ENCODE peak calls at places on chromosome 15, in five cellular contexts. A, T, R, O and I are unnamed samples.

GRCh38 chr15:78937132-78937739 is 7.6 kb downstream of the CTSH start:
- DNase-seq in A (no peak), T (no peak), R (no peak), O (no peak), I (no peak)

GRCh38 chr15:58361291-58361759 is 70.5 kb upstream of the LIPC start:
- DNase-seq in A (no peak), T (no peak), R (peak; percentile 92), O (no peak), I (no peak)

GRCh38 chr15:60000113-60000823 is 3.8 kb upstream of the FOXB1 start:
- DNase-seq in A (no peak), T (peak; percentile 65), R (no peak), O (no peak), I (peak; percentile 24)

GRCh38 chr15:95068847-95069518 is 837.6 kb downstream of the MCTP2 start:
- DNase-seq in A (peak; percentile 27), T (no peak), R (no peak), O (no peak), I (no peak)

GRCh38 chr15:41263891-41264351 is 32.9 kb downstream of the CHP1 start:
- DNase-seq in A (no peak), T (no peak), R (no peak), O (no peak), I (no peak)

GRCh38 chr15:55774113-55774970 is 31.4 kb upstream of the PRTG start:
- DNase-seq in A (peak; percentile 16), T (peak; percentile 84), R (no peak), O (no peak), I (peak; percentile 74)

GRCh38 chr15:94119215-94119815 is 112.0 kb upstream of the MCTP2 start:
- DNase-seq in A (peak; percentile 28), T (peak; percentile 16), R (no peak), O (no peak), I (peak; percentile 22)

GRCh38 chr15:71422530-71423259 is 307.4 kb downstream of the THSD4 start:
- DNase-seq in A (no peak), T (no peak), R (no peak), O (no peak), I (no peak)

GRCh38 chr15:64232400-64232799 is 69.6 kb upstream of the PPIB start:
- DNase-seq in A (no peak), T (no peak), R (peak; percentile 35), O (no peak), I (no peak)

GRCh38 chr15:99135194-99135593 is 30.3 kb downstream of the SYNM start:
- DNase-seq in A (no peak), T (no peak), R (no peak), O (no peak), I (no peak)

GRCh38 chr15:70209499-70209898 is 111.8 kb upstream of the TLE3 start:
- DNase-seq in A (no peak), T (no peak), R (no peak), O (no peak), I (no peak)

GRCh38 chr15:70210076-70210475 is 112.4 kb upstream of the TLE3 start:
- DNase-seq in A (no peak), T (no peak), R (no peak), O (no peak), I (no peak)

GRCh38 chr15:70212288-70212962 is 114.7 kb upstream of the TLE3 start:
- DNase-seq in A (no peak), T (no peak), R (no peak), O (no peak), I (no peak)

GRCh38 chr15:70208332-70208731 is 110.6 kb upstream of the TLE3 start:
- DNase-seq in A (no peak), T (no peak), R (no peak), O (no peak), I (no peak)

GRCh38 chr15:70210538-70210937 is 112.8 kb upstream of the TLE3 start:
- DNase-seq in A (no peak), T (no peak), R (no peak), O (no peak), I (no peak)
- TF ChIP-seq CTCF in A (no peak), T (no peak), R (no peak), O (no peak), I (no peak)

GRCh38 chr15:92683511-92683834 is 27.9 kb upstream of the FAM174B start:
- DNase-seq in A (peak; percentile 36), T (peak; percentile 66), R (no peak), O (no peak), I (peak; percentile 62)
- TF ChIP-seq CTCF in A (peak; percentile 63), T (peak; percentile 25), R (peak; percentile 26), O (no peak), I (peak; percentile 60)

GRCh38 chr15:80309769-80310384 is 57.9 kb upstream of the CTXND1 start:
- DNase-seq in A (no peak), T (peak; percentile 35), R (peak; percentile 2), O (no peak), I (peak; percentile 58)
- TF ChIP-seq CTCF in A (peak; percentile 35), T (peak; percentile 74), R (peak; percentile 53), O (no peak), I (peak; percentile 66)

DNA sequence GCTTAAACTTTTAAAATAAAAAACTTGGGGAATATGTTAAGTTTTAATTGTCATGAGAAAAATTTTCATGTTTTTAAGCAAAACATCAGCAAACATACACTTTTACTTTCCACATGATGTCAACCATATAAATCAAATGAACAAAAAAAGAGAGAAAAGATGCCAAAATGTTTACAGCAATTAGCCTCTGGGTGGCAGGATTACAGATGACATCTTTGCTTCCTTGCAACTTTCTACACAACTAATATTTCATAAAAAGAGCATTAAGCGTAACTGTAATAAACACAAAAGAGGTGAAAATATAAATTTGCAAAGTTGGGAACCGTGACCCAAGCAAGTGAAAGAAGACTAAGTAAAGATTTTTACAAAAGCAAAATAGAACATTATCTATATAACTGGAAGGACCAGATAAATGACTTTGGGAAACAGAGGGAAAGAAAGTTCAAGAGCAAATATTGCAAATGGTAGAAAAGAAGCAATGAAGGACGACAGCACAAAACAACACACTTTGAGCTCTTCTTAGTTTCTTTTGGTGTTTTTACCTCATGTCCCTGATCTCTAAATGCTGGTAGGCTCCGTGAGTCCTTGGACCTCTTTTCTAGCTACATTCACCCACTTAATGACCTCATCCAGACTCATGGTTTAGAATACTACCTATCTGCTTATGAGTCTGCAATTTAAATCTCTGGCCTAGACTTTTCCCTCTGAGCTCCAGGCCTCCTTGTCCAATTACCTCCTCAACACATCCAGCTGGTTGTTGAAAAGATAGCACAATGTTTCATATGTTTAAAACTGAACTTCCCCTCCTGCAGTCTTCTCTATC is 9.4 kb downstream of the TP53BP1 start:
- DNase-seq in A (no peak), T (no peak), R (no peak), O (no peak), I (no peak)
- TF ChIP-seq CTCF in A (peak; percentile 26), T (no peak), R (peak; percentile 36), O (no peak), I (no peak)

DNA sequence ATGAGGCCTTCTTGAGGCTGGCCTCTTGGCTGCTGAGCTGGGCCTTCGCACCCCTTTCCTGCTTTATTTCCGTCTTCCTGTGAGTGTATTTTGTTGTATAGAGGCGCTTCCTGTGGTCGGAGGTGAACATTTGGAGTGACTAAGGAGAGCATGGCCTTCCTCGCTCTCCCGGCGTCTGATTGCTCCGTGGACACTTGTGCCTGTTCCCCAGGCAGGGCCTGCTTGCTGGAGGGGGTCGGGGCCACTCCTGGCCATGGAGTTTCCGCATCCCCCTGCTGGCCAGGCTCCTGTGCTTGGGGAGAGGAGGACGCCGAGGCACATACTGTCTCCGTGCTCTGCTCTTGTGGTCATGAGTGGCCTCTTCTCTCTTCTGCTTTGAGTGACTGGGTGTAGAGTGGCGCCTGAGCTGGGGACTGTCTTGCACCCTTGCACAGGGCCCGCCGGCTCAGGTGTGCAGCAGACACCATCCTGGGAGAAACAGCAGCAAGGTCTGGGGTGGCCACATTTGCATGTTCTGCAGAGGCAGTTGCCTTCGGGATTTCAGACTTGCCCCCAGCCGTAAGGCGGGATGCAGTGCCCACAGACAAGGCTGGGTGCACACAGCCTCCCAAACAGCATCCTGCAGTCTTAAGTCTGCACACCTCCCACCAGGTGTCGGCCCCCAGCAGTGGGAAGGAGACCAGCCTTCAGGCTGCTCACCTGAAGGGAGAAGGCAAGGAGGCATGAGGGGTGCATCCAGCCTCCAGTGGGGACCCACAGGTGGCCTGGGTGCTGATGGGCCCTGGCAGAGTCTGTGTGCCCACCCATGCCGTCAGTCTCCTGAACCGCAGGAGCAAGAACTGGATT is 16.4 kb downstream of the KLF13 start:
- DNase-seq in A (no peak), T (peak; percentile 43), R (no peak), O (no peak), I (no peak)
- TF ChIP-seq CTCF in A (no peak), T (no peak), R (no peak), O (no peak), I (no peak)

GRCh38 chr15:28273468-28273867 is 48.5 kb downstream of the HERC2 start:
- DNase-seq in A (no peak), T (peak; percentile 39), R (no peak), O (no peak), I (peak; percentile 55)
- TF ChIP-seq CTCF in A (no peak), T (no peak), R (no peak), O (no peak), I (no peak)

GRCh38 chr15:52008698-52009434 is 10.2 kb upstream of the MAPK6 start:
- DNase-seq in A (no peak), T (no peak), R (no peak), O (no peak), I (no peak)
- TF ChIP-seq CTCF in A (no peak), T (no peak), R (no peak), O (no peak), I (no peak)

GRCh38 chr15:26525096-26525495 is 247.8 kb downstream of the GABRB3 start:
- DNase-seq in A (no peak), T (no peak), R (no peak), O (no peak), I (no peak)
- TF ChIP-seq CTCF in A (no peak), T (no peak), R (no peak), O (no peak), I (no peak)

GRCh38 chr15:100760357-100760903 is 119.2 kb upstream of the ALDH1A3 start:
- DNase-seq in A (no peak), T (no peak), R (no peak), O (no peak), I (no peak)

GRCh38 chr15:100759698-100760356 is 119.8 kb upstream of the ALDH1A3 start:
- DNase-seq in A (no peak), T (peak; percentile 4), R (no peak), O (no peak), I (no peak)

GRCh38 chr15:100758554-100758953 is 121.1 kb upstream of the ALDH1A3 start:
- DNase-seq in A (no peak), T (no peak), R (no peak), O (no peak), I (no peak)

GRCh38 chr15:100761253-100761935 is 118.2 kb upstream of the ALDH1A3 start:
- DNase-seq in A (no peak), T (peak; percentile 3), R (no peak), O (no peak), I (no peak)

DNA sequence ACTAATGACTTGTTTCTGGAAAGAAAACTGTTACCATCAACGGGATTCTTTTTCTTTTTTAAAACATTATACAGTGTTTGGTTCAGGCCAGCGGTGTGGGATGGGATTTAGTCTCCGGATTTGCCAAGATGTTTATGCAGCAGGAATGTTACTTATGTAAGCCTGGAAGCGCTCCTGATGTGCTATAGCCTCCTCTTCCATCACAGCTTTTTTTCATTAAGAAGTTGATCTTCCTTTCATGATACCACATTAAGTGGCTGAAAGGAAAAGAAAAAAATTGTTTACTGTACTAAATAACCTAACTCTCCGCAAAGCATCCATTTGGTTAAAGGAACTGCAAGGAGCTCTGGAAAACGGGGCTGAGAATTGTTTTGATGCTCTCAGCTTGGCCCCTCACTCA is 120.5 kb upstream of the ALDH1A3 start:
- DNase-seq in A (no peak), T (no peak), R (peak; percentile 87), O (no peak), I (no peak)
- TF ChIP-seq CTCF in A (no peak), T (no peak), R (no peak), O (no peak), I (no peak)